ENCODE peak calls at places on chromosomes 3 and 15, in five cellular contexts. J is adrenal gland; P is CD4-positive, alpha-beta memory T cell; O is endothelial cell of umbilical vein; Q is mesenchymal stem cell. G is an unnamed sample. For H3K4me1, the result is how much of the 10 kb centered on the place peaks cover.

GRCh38 chr15:84725001-84725491 is 9.1 kb upstream of the SEC11A start:
- DNase-seq in Q (no peak), O (peak), P (peak), J (no peak), G (no peak)

GRCh38 chr3:13792512-13793347 is 87.1 kb downstream of the WNT7A start:
- DNase-seq in Q (no peak), P (no peak), O (no peak), J (no peak), G (no peak)

GRCh38 chr15:100910556-100910955 is 8.6 kb upstream of the LRRK1 start:
- DNase-seq in J (no peak), O (no peak), P (no peak), Q (no peak), G (no peak)

GRCh38 chr15:101035611-101036010 is 116.5 kb downstream of the LRRK1 start:
- DNase-seq in J (no peak), O (no peak), Q (no peak), P (no peak), G (no peak)

GRCh38 chr15:70308011-70308761 is 210.5 kb upstream of the TLE3 start:
- DNase-seq in J (no peak), P (no peak), Q (no peak), O (no peak), G (no peak)

GRCh38 chr15:86837631-86838030 is 758.0 kb downstream of the AGBL1 start:
- DNase-seq in O (no peak), J (no peak), P (no peak), Q (no peak), G (no peak)

GRCh38 chr15:90659481-90659880 is 57.7 kb upstream of the BLM start:
- DNase-seq in P (no peak), Q (no peak), O (no peak), J (no peak), G (no peak)

GRCh38 chr3:187740446-187741399 is 4.5 kb downstream of the BCL6 start:
- DNase-seq in Q (peak), O (peak), P (peak), J (peak), G (peak)

GRCh38 chr3:132038198-132038825 is 3.5 kb upstream of the CPNE4 start:
- DNase-seq in J (no peak), Q (peak), P (no peak), O (peak), G (no peak)

GRCh38 chr15:25701716-25702465 is 161.2 kb downstream of the ATP10A start:
- DNase-seq in P (no peak), O (no peak), Q (no peak), J (no peak), G (no peak)

GRCh38 chr3:20326537-20326936 is 140.5 kb upstream of the SGO1 start:
- DNase-seq in P (no peak), Q (no peak), O (no peak), J (no peak), G (no peak)

GRCh38 chr3:165195226-165195625 is 958 bp downstream of the SLITRK3 start:
- DNase-seq in P (no peak), Q (peak), O (no peak), J (no peak), G (no peak)

GRCh38 chr15:88847144-88847543 is 43.9 kb downstream of the ACAN start:
- DNase-seq in Q (no peak), J (no peak), P (no peak), O (no peak), G (no peak)

GRCh38 chr3:152564454-152564853 is 270.5 kb upstream of the P2RY1 start:
- DNase-seq in Q (peak), J (no peak), P (no peak), O (no peak), G (no peak)

GRCh38 chr15:96285306-96285705 is 45.2 kb upstream of the NR2F2 start:
- DNase-seq in P (no peak), O (no peak), Q (peak), J (no peak), G (no peak)

GRCh38 chr15:70582143-70582945 is 181.0 kb downstream of the UACA start:
- DNase-seq in Q (no peak), J (no peak), O (no peak), P (no peak), G (no peak)

GRCh38 chr3:16173696-16174355 is 654 bp upstream of the GALNT15 start:
- DNase-seq in Q (no peak), J (no peak), P (no peak), O (no peak), G (no peak)

GRCh38 chr3:154765241-154765640 is 314.9 kb upstream of the MME start:
- DNase-seq in P (no peak), Q (no peak), J (no peak), O (no peak), G (no peak)

GRCh38 chr3:34570916-34571705 is 772.7 kb downstream of the PDCD6IP start:
- DNase-seq in Q (no peak), O (no peak), P (no peak), J (no peak), G (no peak)

GRCh38 chr3:127056281-127056680 is 73.4 kb downstream of the PLXNA1 start:
- DNase-seq in Q (no peak), O (no peak), P (no peak), J (no peak), G (no peak)

GRCh38 chr3:30221622-30222021 is 384.8 kb upstream of the TGFBR2 start:
- DNase-seq in P (no peak), Q (peak), O (no peak), J (no peak), G (no peak)

GRCh38 chr3:128145279-128145678 is 8.0 kb upstream of the EEFSEC start:
- DNase-seq in P (no peak), Q (no peak), J (no peak), O (no peak), G (no peak)

GRCh38 chr3:54342676-54343075 is 220.3 kb downstream of the CACNA2D3 start:
- DNase-seq in Q (no peak), J (no peak), O (no peak), P (no peak), G (no peak)

GRCh38 chr3:85110393-85110792 is 151.6 kb downstream of the CADM2 start:
- DNase-seq in P (no peak), Q (no peak), J (no peak), O (no peak), G (no peak)

GRCh38 chr15:63973212-63974009 is 72.9 kb downstream of the DAPK2 start:
- DNase-seq in O (no peak), J (no peak), Q (no peak), P (no peak), G (no peak)

DNA sequence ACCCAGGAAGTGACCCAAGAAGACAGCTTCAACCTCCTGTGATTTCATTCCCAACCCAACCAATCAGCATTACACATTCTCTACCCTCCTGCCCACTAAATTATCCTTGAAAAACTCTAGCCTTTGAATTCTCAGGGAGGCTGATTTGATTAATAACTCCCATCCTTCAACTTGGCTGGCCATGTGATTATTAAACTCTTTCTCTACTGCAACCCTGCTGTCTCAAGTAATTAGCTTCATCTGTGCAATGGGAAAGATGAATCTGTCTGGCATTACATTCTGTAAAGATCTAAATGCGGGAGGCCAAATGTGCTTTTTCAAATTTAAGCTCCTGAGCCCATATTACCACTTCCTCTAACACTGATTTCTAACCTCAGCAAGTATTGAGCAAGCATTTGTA is 95.9 kb upstream of the STT3B start:
- DNase-seq in J (no peak), P (no peak), O (no peak), Q (no peak), G (no peak)
- H3K27ac ChIP-seq in J (no peak), P (no peak), O (no peak), Q (no peak), G (no peak)

DNA sequence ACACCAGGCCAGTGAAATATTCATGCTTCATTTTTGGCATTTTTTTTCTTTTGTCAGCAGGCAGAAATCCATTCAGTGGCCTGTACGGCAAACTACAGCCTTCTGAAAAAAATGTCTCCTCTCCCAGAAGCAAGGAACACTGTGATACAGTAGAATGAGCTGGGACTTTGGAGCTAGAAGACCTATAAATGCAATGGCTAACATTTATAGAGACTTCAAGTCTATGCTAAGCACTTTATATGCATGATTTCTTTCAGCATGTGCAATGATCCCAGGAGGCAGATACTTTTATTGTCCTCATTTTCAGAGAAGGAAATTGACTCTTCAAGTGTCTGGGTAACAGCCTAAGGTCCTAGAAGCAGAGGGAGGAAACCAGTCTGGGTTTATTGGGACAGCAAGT is 141.0 kb downstream of the ALDH1A2 start:
- DNase-seq in Q (no peak), P (no peak), J (no peak), O (no peak), G (no peak)
- H3K4me1 ChIP-seq in Q (under half), P (under half), J (under half), O (under half), G (under half)

GRCh38 chr3:51270559-51270958 is 114.5 kb upstream of the MANF start:
- DNase-seq in P (no peak), O (no peak), J (no peak), Q (no peak), G (no peak)

GRCh38 chr3:51269466-51269865 is 115.6 kb upstream of the MANF start:
- DNase-seq in Q (no peak), O (no peak), P (no peak), J (no peak), G (no peak)

GRCh38 chr3:51271172-51271571 is 113.9 kb upstream of the MANF start:
- DNase-seq in Q (no peak), J (no peak), P (no peak), O (no peak), G (no peak)

GRCh38 chr3:51274052-51274451 is 111.0 kb upstream of the MANF start:
- DNase-seq in Q (no peak), P (no peak), O (no peak), J (no peak), G (no peak)

DNA sequence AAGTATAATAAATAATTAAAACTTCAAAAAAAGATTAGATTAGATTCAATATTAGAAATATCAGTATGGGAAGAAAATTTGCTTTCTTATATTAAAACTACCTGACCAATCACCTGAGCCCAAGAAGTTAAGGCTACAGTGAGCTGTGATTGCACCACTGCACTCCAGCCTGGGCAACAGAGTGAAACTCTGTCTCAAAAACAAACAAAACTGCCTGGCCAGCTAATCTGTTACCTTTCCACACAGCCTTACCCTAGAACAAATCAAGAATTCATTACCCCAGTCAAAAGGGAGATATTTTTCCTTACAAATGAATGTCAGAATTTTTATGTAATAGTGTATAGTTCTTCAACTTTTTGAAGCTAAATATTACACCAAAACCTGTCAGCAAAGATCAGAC is 117.0 kb upstream of the MANF start:
- DNase-seq in P (no peak), Q (no peak), O (no peak), J (no peak), G (no peak)
- H3K27ac ChIP-seq in P (no peak), Q (no peak), O (no peak), J (no peak), G (no peak)

DNA sequence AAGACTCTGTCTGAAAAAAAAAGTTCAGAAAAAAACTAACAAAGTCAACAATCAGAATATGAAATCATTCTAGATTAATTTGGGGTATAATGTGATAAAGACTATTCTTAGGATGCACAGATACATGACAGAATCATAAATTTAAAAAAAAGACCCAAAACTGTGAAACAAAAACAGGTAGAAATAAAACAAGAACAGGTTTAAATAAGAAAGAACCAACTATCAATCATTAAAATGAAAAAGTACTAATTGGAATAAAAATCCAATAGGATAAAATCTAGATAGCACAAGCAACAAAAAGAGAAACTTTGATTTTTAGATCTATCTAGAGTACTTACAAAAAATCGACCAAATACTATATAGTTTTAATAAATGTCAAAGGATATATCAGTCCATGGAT is 13.4 kb downstream of the TMEM202 start:
- DNase-seq in J (no peak), O (no peak), P (no peak), Q (no peak), G (no peak)
- H3K4me1 ChIP-seq in J (under half), O (under half), P (under half), Q (under half), G (under half)

GRCh38 chr15:65612616-65612946 is 1.6 kb upstream of the INTS14 start:
- DNase-seq in P (no peak), O (no peak), J (no peak), Q (peak), G (no peak)
- H3K27ac ChIP-seq in P (peak), O (no peak), J (no peak), Q (no peak), G (no peak)

GRCh38 chr15:62899090-62899493 is 143.5 kb upstream of the TPM1 start:
- DNase-seq in O (no peak), J (no peak), Q (no peak), P (no peak), G (no peak)

GRCh38 chr15:62901916-62902554 is 140.5 kb upstream of the TPM1 start:
- DNase-seq in P (no peak), O (no peak), J (no peak), Q (no peak), G (no peak)

GRCh38 chr15:62900071-62900812 is 142.3 kb upstream of the TPM1 start:
- DNase-seq in Q (peak), J (no peak), P (no peak), O (peak), G (no peak)

GRCh38 chr15:62902821-62903220 is 139.7 kb upstream of the TPM1 start:
- DNase-seq in J (no peak), P (no peak), O (no peak), Q (no peak), G (no peak)

DNA sequence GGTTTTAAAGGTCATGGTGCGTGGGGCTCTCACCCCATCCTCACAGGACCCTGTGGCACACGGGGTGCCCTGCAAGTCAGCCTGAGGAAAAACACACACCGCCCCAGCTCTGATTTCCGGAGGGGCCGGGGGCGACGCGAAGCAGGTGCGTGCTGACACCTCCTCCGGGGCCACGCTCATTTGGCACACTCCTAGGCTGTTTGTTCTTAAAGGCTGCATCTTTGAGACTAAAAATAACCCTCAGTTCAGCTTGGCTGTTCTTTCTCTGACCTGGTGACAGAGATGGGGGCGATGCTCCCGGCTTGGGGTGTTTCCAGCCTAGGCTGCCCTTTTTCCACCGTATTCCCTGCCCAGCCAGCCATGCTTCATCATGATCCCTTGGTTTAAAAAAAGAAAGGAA is 141.5 kb upstream of the TPM1 start:
- DNase-seq in P (no peak), Q (no peak), J (no peak), O (no peak), G (no peak)
- H3K4me1 ChIP-seq in P (under half), Q (under half), J (under half), O (under half), G (under half)

GRCh38 chr3:72663429-72663828 is 184.8 kb downstream of the SHQ1 start:
- DNase-seq in P (no peak), Q (peak), J (no peak), O (no peak), G (no peak)

GRCh38 chr3:72665103-72665502 is 183.1 kb downstream of the SHQ1 start:
- DNase-seq in P (no peak), O (no peak), J (no peak), Q (no peak), G (no peak)

GRCh38 chr3:72664576-72664975 is 183.7 kb downstream of the SHQ1 start:
- DNase-seq in Q (no peak), J (no peak), O (no peak), P (no peak), G (no peak)

GRCh38 chr3:72665701-72666443 is 182.4 kb downstream of the SHQ1 start:
- DNase-seq in J (peak), P (no peak), O (peak), Q (peak), G (peak)

GRCh38 chr3:72664171-72664570 is 184.1 kb downstream of the SHQ1 start:
- DNase-seq in Q (no peak), P (no peak), J (no peak), O (no peak), G (no peak)
- H3K27ac ChIP-seq in Q (no peak), P (no peak), J (no peak), O (no peak), G (no peak)

GRCh38 chr3:56889131-56889530 is 87.4 kb upstream of the ARHGEF3 start:
- DNase-seq in J (no peak), P (no peak), O (no peak), Q (no peak), G (no peak)
- H3K4me1 ChIP-seq in J (under half), P (half or more), O (under half), Q (under half), G (half or more)